ENCODE peak calls at places on chromosomes 4 and X, in four cellular contexts. One of them, this sample, is unnamed.

GRCh38 chr4:169958629-169959028 is 67.6 kb downstream of the MFAP3L start:
- DNase-seq in GM12891: no peak
- DNase-seq in body of pancreas: no peak
- DNase-seq in spleen: no peak
- DNase-seq in this sample: no peak

GRCh38 chr4:64767547-64767946 is 358.3 kb upstream of the TECRL start:
- DNase-seq in GM12891: no peak
- DNase-seq in body of pancreas: no peak
- DNase-seq in spleen: no peak
- DNase-seq in this sample: no peak

GRCh38 chr4:112183252-112183651 is 38.0 kb downstream of the FAM241A start:
- DNase-seq in GM12891: no peak
- DNase-seq in body of pancreas: no peak
- DNase-seq in spleen: no peak
- DNase-seq in this sample: no peak

GRCh38 chr4:113145519-113146291 is 96.3 kb downstream of the ANK2 start:
- DNase-seq in GM12891: no peak
- DNase-seq in body of pancreas: peak; percentile 20
- DNase-seq in spleen: no peak
- DNase-seq in this sample: no peak

GRCh38 chrX:129759576-129760061 is 20.1 kb upstream of the SASH3 start:
- DNase-seq in GM12891: no peak
- DNase-seq in body of pancreas: peak; percentile 60
- DNase-seq in spleen: peak; percentile 85
- DNase-seq in this sample: peak; percentile 32

GRCh38 chr4:140711910-140712309 is 44.3 kb downstream of the TBC1D9 start:
- DNase-seq in GM12891: no peak
- DNase-seq in body of pancreas: no peak
- DNase-seq in spleen: no peak
- DNase-seq in this sample: no peak

GRCh38 chr4:157270108-157270507 is 49.6 kb downstream of the GRIA2 start:
- DNase-seq in GM12891: no peak
- DNase-seq in body of pancreas: peak; percentile 3
- DNase-seq in spleen: no peak
- DNase-seq in this sample: no peak

GRCh38 chr4:94408549-94409374 is 43.0 kb upstream of the PDLIM5 start:
- DNase-seq in GM12891: no peak
- DNase-seq in body of pancreas: no peak
- DNase-seq in spleen: no peak
- DNase-seq in this sample: no peak

GRCh38 chr4:43352859-43353258 is 460.3 kb downstream of the GRXCR1 start:
- DNase-seq in GM12891: no peak
- DNase-seq in body of pancreas: no peak
- DNase-seq in spleen: no peak
- DNase-seq in this sample: no peak

GRCh38 chrX:39174761-39175417 is 373.6 kb downstream of the MID1IP1 start:
- DNase-seq in GM12891: no peak
- DNase-seq in body of pancreas: peak; percentile 50
- DNase-seq in spleen: no peak
- DNase-seq in this sample: no peak

GRCh38 chr4:20281453-20281852 is 29.7 kb downstream of the SLIT2 start:
- DNase-seq in GM12891: no peak
- DNase-seq in body of pancreas: no peak
- DNase-seq in spleen: no peak
- DNase-seq in this sample: no peak

GRCh38 chrX:138710866-138711331 is 618 bp downstream of the FGF13 start:
- DNase-seq in GM12891: no peak
- DNase-seq in body of pancreas: no peak
- DNase-seq in spleen: peak; percentile 75
- DNase-seq in this sample: no peak

GRCh38 chr4:84492290-84492689 is 6.8 kb downstream of the NKX6-1 start:
- DNase-seq in GM12891: no peak
- DNase-seq in body of pancreas: no peak
- DNase-seq in spleen: no peak
- DNase-seq in this sample: no peak

GRCh38 chr4:18406220-18406619 is 384.7 kb upstream of the LCORL start:
- DNase-seq in GM12891: no peak
- DNase-seq in body of pancreas: no peak
- DNase-seq in spleen: no peak
- DNase-seq in this sample: no peak

GRCh38 chr4:113146876-113147358 is 97.5 kb downstream of the ANK2 start:
- DNase-seq in GM12891: no peak
- DNase-seq in body of pancreas: peak; percentile 16
- DNase-seq in spleen: no peak
- DNase-seq in this sample: no peak

GRCh38 chrX:119272882-119273806 is 37.1 kb downstream of the PGRMC1 start:
- DNase-seq in GM12891: peak; percentile 36
- DNase-seq in body of pancreas: peak; percentile 41
- DNase-seq in spleen: peak; percentile 76
- DNase-seq in this sample: no peak

GRCh38 chr4:629636-629915 is 4.2 kb downstream of the PDE6B start:
- DNase-seq in GM12891: no peak
- DNase-seq in body of pancreas: no peak
- DNase-seq in spleen: no peak
- DNase-seq in this sample: no peak

DNA sequence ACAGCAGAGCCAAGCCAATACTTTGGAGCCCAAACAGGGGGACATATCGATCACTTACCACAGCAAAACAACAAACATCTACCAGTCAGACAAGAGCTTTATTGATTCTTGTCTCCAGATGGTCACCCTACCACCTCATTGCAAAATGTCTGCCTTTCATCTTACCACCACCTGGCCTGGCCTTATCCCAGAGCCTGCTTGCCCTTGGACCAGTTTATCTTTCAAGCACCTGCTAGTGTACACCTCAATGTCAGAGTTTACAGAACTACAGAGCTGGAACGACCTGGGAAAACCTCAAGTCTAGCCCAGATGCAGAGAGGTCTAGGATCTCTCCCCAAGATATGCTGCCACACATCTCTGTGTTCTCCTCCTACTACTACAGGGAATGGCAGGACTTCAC is 4.5 kb downstream of the BCAP31 start:
- DNase-seq in GM12891: no peak
- DNase-seq in body of pancreas: peak; percentile 83
- DNase-seq in spleen: no peak
- DNase-seq in this sample: no peak
- TF ChIP-seq POLR2A in GM12891: no peak
- TF ChIP-seq POLR2A in body of pancreas: no peak
- TF ChIP-seq POLR2A in spleen: no peak
- TF ChIP-seq POLR2A in this sample: no peak

DNA sequence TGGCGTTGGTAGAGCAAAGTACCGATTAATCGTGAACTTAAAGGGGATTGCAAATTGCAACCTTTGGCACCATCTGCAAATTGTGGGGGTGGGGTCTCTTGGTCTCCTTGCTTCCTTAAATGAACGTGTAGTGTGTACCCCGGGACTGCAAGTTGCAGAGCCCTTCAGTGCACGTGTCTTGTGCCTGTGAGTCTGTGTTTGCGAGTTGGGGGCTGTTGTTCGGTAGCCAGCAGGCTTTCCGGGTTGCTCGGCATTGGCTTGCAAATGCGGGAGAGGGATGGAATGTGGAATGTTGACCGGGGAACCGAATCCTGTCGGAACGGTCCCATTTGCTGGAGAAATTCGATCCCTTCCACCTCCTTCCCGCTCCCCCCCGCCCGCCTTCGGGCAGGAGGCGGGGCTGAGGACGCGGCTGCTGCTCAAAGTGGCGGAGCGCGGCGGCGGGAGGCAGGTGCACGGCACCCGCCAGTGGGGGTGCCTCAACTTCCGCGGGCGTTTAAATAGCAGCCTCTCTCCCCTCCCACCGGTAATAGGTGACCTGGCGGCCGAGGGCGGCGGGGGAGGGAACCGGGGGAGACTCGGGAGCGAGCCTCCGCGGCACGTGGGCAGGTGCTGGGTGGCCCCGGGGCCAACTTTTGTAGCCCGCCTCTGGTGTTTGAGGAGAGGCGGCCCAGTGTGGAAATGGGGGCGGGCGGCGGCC is 1.5 kb downstream of the JADE1 start:
- DNase-seq in GM12891: peak; percentile 53
- DNase-seq in body of pancreas: peak; percentile 94
- DNase-seq in spleen: peak; percentile 97
- DNase-seq in this sample: peak; percentile 54
- TF ChIP-seq POLR2A in GM12891: peak; percentile 77
- TF ChIP-seq POLR2A in body of pancreas: peak; percentile 86
- TF ChIP-seq POLR2A in spleen: no peak
- TF ChIP-seq POLR2A in this sample: peak; percentile 54

DNA sequence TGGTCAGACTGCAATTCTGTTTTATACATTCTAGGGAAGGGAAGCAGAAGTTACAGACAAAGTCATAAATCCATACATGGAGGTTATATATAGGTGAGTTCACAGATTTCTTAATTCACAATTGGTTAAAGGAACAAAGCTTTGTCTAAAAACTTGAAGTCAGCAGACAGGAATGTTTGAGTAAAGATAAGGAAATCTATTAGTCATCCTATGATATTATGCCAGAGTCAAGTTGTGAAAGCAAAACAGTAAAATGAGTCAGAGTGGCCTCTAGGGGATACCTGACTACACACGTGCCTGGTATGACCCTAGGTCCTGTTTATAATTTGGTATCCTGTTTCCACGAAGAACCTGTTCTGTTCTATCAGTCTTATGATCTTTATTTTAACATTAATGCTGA is 31.5 kb downstream of the ACTRT1 start:
- DNase-seq in GM12891: no peak
- DNase-seq in body of pancreas: no peak
- DNase-seq in spleen: no peak
- DNase-seq in this sample: no peak
- TF ChIP-seq POLR2A in GM12891: no peak
- TF ChIP-seq POLR2A in body of pancreas: no peak
- TF ChIP-seq POLR2A in spleen: no peak
- TF ChIP-seq POLR2A in this sample: no peak

DNA sequence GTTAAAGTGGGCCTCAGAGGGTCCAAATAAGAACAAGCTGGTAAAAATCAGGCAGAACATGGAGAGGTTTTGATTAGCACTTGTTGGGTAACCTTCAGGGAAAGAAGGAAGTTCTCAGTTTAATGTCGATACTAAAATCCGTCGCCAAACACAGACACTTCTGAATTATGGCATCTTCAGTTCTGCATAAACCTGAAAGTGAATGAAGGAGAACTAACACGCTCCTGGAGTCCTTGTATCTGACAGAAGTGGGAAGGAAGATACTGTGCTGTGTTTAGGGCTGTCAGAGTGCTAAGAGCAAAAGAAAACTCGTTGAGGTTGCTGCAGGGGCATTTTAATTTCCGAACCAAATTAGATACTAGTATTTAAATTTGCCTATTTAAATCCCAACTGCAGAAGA is 106.2 kb downstream of the TMA16 start:
- DNase-seq in GM12891: no peak
- DNase-seq in body of pancreas: no peak
- DNase-seq in spleen: no peak
- DNase-seq in this sample: no peak
- TF ChIP-seq POLR2A in GM12891: no peak
- TF ChIP-seq POLR2A in body of pancreas: no peak
- TF ChIP-seq POLR2A in spleen: no peak
- TF ChIP-seq POLR2A in this sample: no peak

GRCh38 chr4:152937535-152938236 is 1.6 kb downstream of the FHDC1 start:
- DNase-seq in GM12891: peak; percentile 34
- DNase-seq in body of pancreas: peak; percentile 10
- DNase-seq in spleen: peak; percentile 79
- DNase-seq in this sample: peak; percentile 31
- TF ChIP-seq POLR2A in GM12891: no peak
- TF ChIP-seq POLR2A in body of pancreas: no peak
- TF ChIP-seq POLR2A in spleen: no peak
- TF ChIP-seq POLR2A in this sample: peak; percentile 25

DNA sequence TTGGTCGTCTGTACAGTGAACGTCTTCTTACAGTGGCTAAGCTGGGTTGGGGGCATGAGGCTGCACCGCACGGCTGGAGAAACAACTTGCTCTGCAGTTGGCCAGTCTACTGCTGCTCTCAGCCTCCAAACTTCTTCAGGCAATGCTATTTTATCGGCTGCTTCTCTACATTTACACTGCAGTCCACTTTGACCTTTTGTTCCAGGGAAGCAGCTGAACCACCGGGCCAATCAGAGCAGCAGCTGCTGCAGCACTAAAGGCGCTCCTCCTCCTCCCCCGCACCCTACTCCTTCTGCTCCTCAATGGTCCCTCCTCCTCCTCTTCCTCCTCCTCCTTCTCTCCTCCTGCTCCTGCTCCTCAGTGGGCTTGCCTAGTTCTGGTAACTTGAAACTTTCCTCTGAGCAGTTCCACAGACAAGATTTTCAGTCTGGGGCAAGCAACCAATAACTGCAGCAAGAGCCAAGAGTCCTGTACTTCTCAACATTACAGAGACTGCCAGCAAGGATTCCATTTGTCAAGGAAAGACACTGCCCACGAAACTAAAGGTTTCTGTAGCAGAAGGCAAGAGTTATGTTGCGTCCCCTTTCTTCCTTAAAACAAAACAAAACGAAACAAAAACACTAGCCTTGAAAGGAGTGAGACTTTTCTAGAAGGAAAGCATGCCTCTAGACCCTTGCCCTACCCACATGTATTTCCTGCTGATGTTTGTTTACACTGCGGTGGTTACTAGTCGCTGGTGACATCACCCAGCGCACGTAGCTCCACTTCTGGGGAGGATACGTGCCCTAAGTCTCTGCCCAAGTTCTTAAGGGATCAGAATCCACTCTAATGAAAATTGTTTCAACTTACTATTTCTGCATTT is 125.7 kb upstream of the NAP1L5 start:
- DNase-seq in GM12891: no peak
- DNase-seq in body of pancreas: peak; percentile 96
- DNase-seq in spleen: peak; percentile 91
- DNase-seq in this sample: peak; percentile 22
- TF ChIP-seq POLR2A in GM12891: no peak
- TF ChIP-seq POLR2A in body of pancreas: peak; percentile 97
- TF ChIP-seq POLR2A in spleen: no peak
- TF ChIP-seq POLR2A in this sample: no peak

GRCh38 chrX:56232221-56233082 is at the start of gene KLF8:
- DNase-seq in GM12891: no peak
- DNase-seq in body of pancreas: peak; percentile 51
- DNase-seq in spleen: no peak
- DNase-seq in this sample: no peak
- TF ChIP-seq POLR2A in GM12891: no peak
- TF ChIP-seq POLR2A in body of pancreas: peak; percentile 30
- TF ChIP-seq POLR2A in spleen: no peak
- TF ChIP-seq POLR2A in this sample: no peak

DNA sequence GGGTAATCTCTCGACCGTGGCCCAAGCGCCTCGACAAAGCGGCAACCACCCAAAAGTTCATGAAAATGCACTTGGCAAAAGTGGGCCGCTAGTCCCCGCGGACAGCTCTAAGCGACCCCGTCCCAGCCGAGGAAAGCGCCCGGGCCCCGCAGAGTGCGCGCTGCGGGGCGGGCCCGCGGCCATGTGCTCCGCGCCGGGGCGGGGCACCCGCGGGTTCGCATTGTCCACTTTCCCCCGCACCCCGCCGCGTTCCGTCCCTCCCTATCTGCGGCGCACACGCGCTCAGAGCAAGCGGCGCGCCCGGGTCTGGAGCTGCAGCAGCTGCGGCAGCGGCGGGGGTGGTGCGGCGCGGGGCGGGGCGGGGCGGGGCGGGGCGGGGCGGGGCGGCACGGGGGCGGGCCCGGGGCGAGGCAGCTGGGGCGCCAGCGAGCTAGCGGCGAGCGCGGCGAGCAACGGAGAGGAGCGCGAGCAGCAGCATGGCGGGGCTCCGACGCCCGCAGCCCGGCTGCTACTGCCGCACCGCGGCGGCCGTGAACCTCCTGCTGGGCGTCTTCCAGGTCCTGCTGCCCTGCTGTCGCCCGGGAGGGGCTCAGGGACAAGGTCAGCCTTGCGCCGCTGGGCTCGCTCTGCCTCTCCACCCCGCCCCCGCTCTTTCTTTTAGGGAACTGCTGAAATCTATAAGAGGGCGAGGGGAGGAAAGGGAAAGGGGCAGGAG is at the start of gene TMEM131L:
- DNase-seq in GM12891: peak; percentile 66
- DNase-seq in body of pancreas: peak; percentile 82
- DNase-seq in spleen: peak; percentile 95
- DNase-seq in this sample: peak; percentile 43
- TF ChIP-seq POLR2A in GM12891: peak; percentile 76
- TF ChIP-seq POLR2A in body of pancreas: peak; percentile 76
- TF ChIP-seq POLR2A in spleen: no peak
- TF ChIP-seq POLR2A in this sample: peak; percentile 76